ENCODE peak calls at places on chromosomes 1 and 21, in four cellular contexts. P, G, Q and X are unnamed samples.

GRCh38 chr1:64881281-64881680 is 85.1 kb downstream of the JAK1 start:
- DNase-seq in P (no peak), Q (no peak), G (no peak), X (peak; percentile 43)

GRCh38 chr21:38277501-38278111 is 20.8 kb downstream of the KCNJ15 start:
- DNase-seq in Q (no peak), G (no peak), P (no peak), X (peak; percentile 79)

GRCh38 chr1:157170677-157171515 is 32.7 kb upstream of the ETV3 start:
- DNase-seq in G (peak; percentile 4), P (peak; percentile 86), Q (no peak), X (peak; percentile 33)

GRCh38 chr1:40380817-40381216 is 7.3 kb downstream of the SMAP2 start:
- DNase-seq in P (no peak), Q (no peak), G (no peak), X (no peak)

GRCh38 chr1:203117611-203118575 is 9.6 kb upstream of the ADORA1 start:
- DNase-seq in G (peak; percentile 59), P (peak; percentile 92), Q (no peak), X (peak; percentile 91)

GRCh38 chr1:32939655-32940371 is 24.8 kb downstream of the RNF19B start:
- DNase-seq in G (no peak), Q (no peak), P (peak; percentile 11), X (peak; percentile 82)

GRCh38 chr1:172940170-172940855 is 110.4 kb downstream of the TNFSF18 start:
- DNase-seq in G (no peak), P (no peak), Q (no peak), X (no peak)

GRCh38 chr1:41020654-41021053 is 871 bp downstream of the SLFNL1 start:
- DNase-seq in G (no peak), Q (no peak), P (no peak), X (no peak)

GRCh38 chr1:24364975-24365678 is 46.0 kb downstream of the GRHL3 start:
- DNase-seq in G (no peak), P (no peak), Q (no peak), X (peak; percentile 85)

GRCh38 chr1:45753248-45754037 is 3.0 kb upstream of the IPP start:
- DNase-seq in P (no peak), G (no peak), Q (no peak), X (no peak)

GRCh38 chr1:35605071-35605881 is 32.2 kb downstream of the TFAP2E start:
- DNase-seq in G (no peak), P (no peak), Q (no peak), X (no peak)

GRCh38 chr1:170671629-170671963 is 7.7 kb downstream of the PRRX1 start:
- DNase-seq in G (no peak), P (no peak), Q (no peak), X (no peak)

GRCh38 chr1:218828125-218828650 is 345.5 kb upstream of the LYPLAL1 start:
- DNase-seq in Q (no peak), G (no peak), P (no peak), X (no peak)

GRCh38 chr1:46549697-46550681 is 1.5 kb downstream of the KNCN start:
- DNase-seq in Q (no peak), G (peak; percentile 63), P (peak; percentile 40), X (peak; percentile 39)

GRCh38 chr1:41983451-41983850 is 64.7 kb upstream of the HIVEP3 start:
- DNase-seq in P (no peak), G (no peak), Q (no peak), X (no peak)